ENCODE peak calls at places on chromosomes 11 and 22, in ten cellular contexts. I is CD4-positive, CD25-positive, alpha-beta regulatory T cell; X is suprapubic skin; F is tibial nerve; T is psoas muscle; L is left lung; M is GM23338; C is mesendoderm; P is MM.1S; Z is CD8-positive, alpha-beta T cell. G is an unnamed sample.

GRCh38 chr22:25404556-25404922 is 159.9 kb upstream of the GRK3 start:
- DNase-seq in L (no peak), T (peak; percentile 30), Z (no peak), F (no peak), C (no peak), P (peak; percentile 10), X (peak; percentile 74), M (peak; percentile 73), I (peak; percentile 28), G (peak; percentile 77)

GRCh38 chr11:116510886-116511650 is 261.7 kb downstream of the BUD13 start:
- DNase-seq in Z (peak; percentile 31), L (no peak), X (no peak), P (no peak), C (peak; percentile 42), I (no peak), M (no peak), T (no peak), F (no peak), G (no peak)

GRCh38 chr11:75389276-75389605 is 10.1 kb upstream of the RPS3 start:
- DNase-seq in I (no peak), T (no peak), X (no peak), C (no peak), L (no peak), F (no peak), P (no peak), Z (no peak), M (no peak), G (no peak)

GRCh38 chr11:64745219-64745522 is 1.2 kb upstream of the RASGRP2 start:
- DNase-seq in Z (peak; percentile 97), X (peak; percentile 89), F (peak; percentile 47), L (peak; percentile 86), I (peak; percentile 95), C (no peak), P (no peak), M (peak; percentile 70), T (peak; percentile 80), G (peak; percentile 97)

GRCh38 chr11:130323452-130324448 is 9.0 kb upstream of the ZBTB44 start:
- DNase-seq in I (no peak), P (no peak), L (no peak), T (no peak), F (no peak), Z (no peak), C (no peak), X (no peak), M (no peak), G (no peak)

GRCh38 chr22:23512738-23513137 is 67.4 kb downstream of the IGLL1 start:
- DNase-seq in M (no peak), X (no peak), F (no peak), I (no peak), T (no peak), P (no peak), L (no peak), Z (no peak), C (no peak), G (no peak)

GRCh38 chr11:46582588-46582987 is 11.2 kb downstream of the AMBRA1 start:
- DNase-seq in T (no peak), P (no peak), M (no peak), X (no peak), Z (no peak), L (no peak), I (no peak), C (no peak), F (no peak), G (no peak)

GRCh38 chr22:50671641-50672040 is 982 bp upstream of the SHANK3 start:
- DNase-seq in I (no peak), M (no peak), Z (no peak), C (no peak), X (no peak), F (no peak), T (no peak), P (no peak), L (no peak), G (no peak)

GRCh38 chr11:120334894-120335462 is 1.2 kb upstream of the ARHGEF12 start:
- DNase-seq in X (peak; percentile 80), F (peak; percentile 35), C (peak; percentile 75), M (peak; percentile 79), P (peak; percentile 84), I (peak; percentile 83), Z (peak; percentile 66), L (no peak), T (no peak), G (no peak)

GRCh38 chr11:117833401-117833891 is 8.9 kb upstream of the FXYD2 start:
- DNase-seq in X (peak; percentile 64), C (no peak), Z (peak; percentile 45), M (no peak), F (no peak), P (no peak), L (no peak), T (peak; percentile 81), I (no peak), G (peak; percentile 97)

GRCh38 chr11:131422491-131422890 is 52.1 kb downstream of the NTM start:
- DNase-seq in Z (no peak), I (no peak), C (no peak), P (no peak), T (no peak), M (no peak), L (no peak), F (no peak), X (no peak), G (no peak)

GRCh38 chr11:9066432-9066925 is 24.9 kb downstream of the SCUBE2 start:
- DNase-seq in P (no peak), C (no peak), I (no peak), M (peak; percentile 32), F (no peak), L (no peak), Z (no peak), X (no peak), T (no peak), G (no peak)

GRCh38 chr22:36853407-36854099 is 7.3 kb upstream of the NCF4 start:
- DNase-seq in T (peak; percentile 71), C (peak; percentile 89), Z (peak; percentile 90), M (peak; percentile 93), F (no peak), P (peak; percentile 79), L (peak; percentile 82), X (peak; percentile 81), I (peak; percentile 90), G (peak; percentile 88)

GRCh38 chr11:109641549-109641948 is 219.6 kb downstream of the C11orf87 start:
- DNase-seq in I (peak; percentile 0), Z (no peak), C (peak; percentile 74), P (peak; percentile 12), T (no peak), X (no peak), L (no peak), F (no peak), M (peak; percentile 78), G (no peak)

GRCh38 chr11:35491231-35491871 is 34.1 kb downstream of the PAMR1 start:
- DNase-seq in F (no peak), M (no peak), Z (no peak), C (peak; percentile 21), P (no peak), L (no peak), X (no peak), T (no peak), I (no peak), G (no peak)

GRCh38 chr22:45073064-45073463 is 63.3 kb upstream of the PHF21B start:
- DNase-seq in C (no peak), X (no peak), M (no peak), I (no peak), L (no peak), Z (no peak), P (no peak), T (no peak), F (no peak), G (no peak)

GRCh38 chr11:48101044-48101733 is 115.4 kb upstream of the OR4B1 start:
- DNase-seq in I (no peak), Z (peak; percentile 40), F (no peak), P (no peak), L (no peak), T (no peak), C (no peak), X (no peak), M (no peak), G (no peak)
- H3K4me1 ChIP-seq in I (peaks cover 53% of the 10 kb centered on the region), Z (no peaks in the 10 kb centered on the region), F (no peaks in the 10 kb centered on the region), P (peaks cover 8% of the 10 kb centered on the region), L (peaks cover 38% of the 10 kb centered on the region), T (peaks cover 9% of the 10 kb centered on the region), C (peaks cover 14% of the 10 kb centered on the region), X (peaks cover 38% of the 10 kb centered on the region), M (peaks cover 28% of the 10 kb centered on the region), G (peaks cover 39% of the 10 kb centered on the region)

DNA sequence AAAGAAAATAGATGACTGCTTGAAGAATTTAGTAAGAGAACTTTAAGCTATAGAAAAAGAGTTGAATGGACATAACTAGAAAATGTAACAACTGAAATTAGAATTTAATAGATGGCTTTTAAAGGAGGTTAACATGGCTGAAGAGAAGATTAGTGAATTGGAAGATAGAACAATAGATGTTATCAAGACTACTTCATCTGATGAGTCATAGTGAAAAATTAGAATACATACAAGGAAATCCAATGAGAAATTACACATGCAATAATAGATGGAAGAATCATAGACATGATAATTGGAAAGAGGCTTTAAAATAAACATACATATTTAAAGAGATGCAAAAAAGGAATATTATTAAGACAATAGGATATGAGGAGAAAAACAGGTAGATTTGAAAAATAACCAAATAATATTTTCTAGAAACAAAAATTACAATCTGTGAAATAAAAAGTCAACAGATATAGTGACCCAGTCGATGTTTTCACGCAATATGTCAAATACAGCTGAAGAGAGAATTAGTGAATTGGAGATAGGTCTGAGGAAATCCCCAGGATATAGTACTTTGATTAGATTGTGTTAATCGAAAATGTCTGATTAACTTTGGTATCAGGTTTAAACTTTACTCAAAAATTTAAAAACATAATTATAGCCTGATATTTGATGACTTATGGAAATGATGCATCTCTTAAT is 28.2 kb downstream of the CAT start:
- DNase-seq in T (no peak), X (no peak), I (no peak), Z (no peak), C (peak; percentile 4), P (no peak), M (no peak), L (no peak), F (no peak), G (no peak)
- H3K4me3 ChIP-seq in T (no peak overlapping the region), X (no peak overlapping the region), I (no peak overlapping the region), Z (no peak overlapping the region), C (no peak overlapping the region), P (no peak overlapping the region), M (no peak overlapping the region), L (no peak overlapping the region), F (no peak overlapping the region), G (no peak overlapping the region)

DNA sequence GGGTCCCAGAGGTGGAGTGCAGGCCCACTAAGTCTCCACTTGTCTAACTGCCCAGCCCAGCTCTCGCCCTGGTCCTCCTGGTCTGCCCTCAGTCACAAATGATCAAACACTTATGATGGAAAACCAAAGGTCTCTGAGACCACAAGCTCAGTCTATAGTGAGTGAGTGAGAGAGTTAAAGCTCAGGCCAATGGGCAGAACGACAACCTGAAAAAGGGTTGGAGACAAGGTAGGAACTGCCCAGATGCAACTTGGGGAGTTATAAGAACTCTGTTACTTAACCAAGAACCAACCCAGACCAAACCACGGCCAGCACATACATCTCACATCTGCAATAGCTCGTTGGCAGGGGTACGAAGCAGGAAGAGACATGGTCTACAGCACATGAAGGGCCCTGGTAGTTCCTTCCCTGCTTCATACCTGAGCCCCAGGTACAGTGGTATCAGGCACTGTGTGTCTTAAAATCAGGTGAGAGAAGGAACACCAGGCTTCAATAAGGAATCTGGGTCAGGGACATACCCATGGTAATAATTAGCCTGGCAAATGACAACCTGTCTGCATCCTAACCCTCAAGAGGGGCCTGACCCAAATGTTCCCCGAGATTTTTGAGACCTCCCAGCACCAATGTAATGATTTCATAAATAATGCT is 35.7 kb downstream of the SERPIND1 start:
- DNase-seq in M (no peak), I (no peak), X (no peak), T (no peak), F (no peak), P (no peak), Z (no peak), C (no peak), L (no peak), G (no peak)
- H3K4me1 ChIP-seq in M (no peaks in the 10 kb centered on the region), I (no peaks in the 10 kb centered on the region), X (no peaks in the 10 kb centered on the region), T (no peaks in the 10 kb centered on the region), F (no peaks in the 10 kb centered on the region), P (no peaks in the 10 kb centered on the region), Z (peaks cover 18% of the 10 kb centered on the region), C (no peaks in the 10 kb centered on the region), L (no peaks in the 10 kb centered on the region), G (no peaks in the 10 kb centered on the region)

GRCh38 chr11:122659676-122660571 is 4.4 kb downstream of the UBASH3B start:
- DNase-seq in X (no peak), F (no peak), T (no peak), C (no peak), Z (no peak), P (no peak), M (no peak), L (no peak), I (no peak), G (no peak)
- H3K4me3 ChIP-seq in X (no peak overlapping the region), F (no peak overlapping the region), T (no peak overlapping the region), C (no peak overlapping the region), Z (no peak overlapping the region), P (no peak overlapping the region), M (no peak overlapping the region), L (no peak overlapping the region), I (no peak overlapping the region), G (no peak overlapping the region)